ENCODE peak calls at places on chromosomes 6 and 20, in five cellular contexts. X, C, I, Z and J are unnamed samples.

GRCh38 chr6:165985281-165985925 is 182.2 kb downstream of the TBXT start:
- DNase-seq in I (no peak), C (no peak), Z (no peak), X (no peak), J (no peak)

GRCh38 chr6:43869091-43869710 is 99.2 kb downstream of the VEGFA start:
- DNase-seq in X (no peak), Z (no peak), I (no peak), C (no peak), J (no peak)

GRCh38 chr6:101401792-101402617 is 8.5 kb downstream of the GRIK2 start:
- DNase-seq in C (no peak), X (no peak), I (peak), Z (no peak), J (no peak)

GRCh38 chr20:43662943-43663655 is 3.8 kb upstream of the MYBL2 start:
- DNase-seq in Z (peak), X (no peak), I (no peak), C (no peak), J (no peak)

GRCh38 chr6:74651948-74652347 is 553.9 kb downstream of the COL12A1 start:
- DNase-seq in X (no peak), Z (no peak), I (no peak), C (peak), J (peak)

GRCh38 chr6:101117397-101118185 is 236.5 kb upstream of the ASCC3 start:
- DNase-seq in I (peak), C (no peak), X (no peak), Z (peak), J (no peak)

GRCh38 chr20:11432407-11432806 is 485.3 kb upstream of the BTBD3 start:
- DNase-seq in Z (no peak), C (peak), I (no peak), X (no peak), J (no peak)

GRCh38 chr6:155377061-155377460 is 62.8 kb upstream of the TFB1M start:
- DNase-seq in C (peak), Z (peak), X (no peak), I (no peak), J (peak)

GRCh38 chr6:106746660-106747059 is 117.3 kb downstream of the QRSL1 start:
- DNase-seq in X (no peak), C (peak), Z (peak), I (peak), J (no peak)

GRCh38 chr20:50512323-50512722 is 2.1 kb downstream of the PTPN1 start:
- DNase-seq in X (no peak), C (no peak), I (no peak), Z (no peak), J (no peak)

GRCh38 chr6:164109770-164110140 is 695.2 kb downstream of the QKI start:
- DNase-seq in I (no peak), Z (no peak), C (no peak), X (no peak), J (no peak)

GRCh38 chr20:5654557-5654956 is 95.6 kb upstream of the SHLD1 start:
- DNase-seq in X (no peak), I (no peak), C (peak), Z (peak), J (no peak)

GRCh38 chr6:12185081-12185673 is 105.0 kb upstream of the EDN1 start:
- DNase-seq in Z (no peak), X (no peak), I (no peak), C (no peak), J (no peak)

GRCh38 chr6:9126845-9127560 is 691.7 kb upstream of the SLC35B3 start:
- DNase-seq in Z (peak), C (peak), I (no peak), X (no peak), J (no peak)

GRCh38 chr6:41635365-41635764 is 2.9 kb upstream of the MDFI start:
- DNase-seq in Z (no peak), I (no peak), C (no peak), X (no peak), J (no peak)

GRCh38 chr6:39956951-39957350 is 22.7 kb upstream of the MOCS1 start:
- DNase-seq in X (no peak), Z (no peak), C (no peak), I (no peak), J (no peak)

GRCh38 chr6:168388641-168389633 is 52.0 kb upstream of the SMOC2 start:
- DNase-seq in X (no peak), Z (peak), I (no peak), C (no peak), J (no peak)

GRCh38 chr6:157459327-157459726 is 78.3 kb downstream of the ZDHHC14 start:
- DNase-seq in Z (no peak), I (no peak), X (no peak), C (no peak), J (no peak)

GRCh38 chr6:151109361-151109760 is 130.4 kb upstream of the AKAP12 start:
- DNase-seq in Z (no peak), I (no peak), C (peak), X (no peak), J (no peak)

GRCh38 chr20:2042400-2042799 is 48.5 kb upstream of the PDYN start:
- DNase-seq in Z (no peak), C (peak), X (no peak), I (no peak), J (peak)

GRCh38 chr20:17488916-17489600 is 42.1 kb downstream of the BFSP1 start:
- DNase-seq in C (no peak), X (no peak), Z (no peak), I (no peak), J (no peak)

GRCh38 chr6:87151786-87152527 is 3.4 kb upstream of the ZNF292 start:
- DNase-seq in Z (no peak), C (peak), X (peak), I (peak), J (no peak)

GRCh38 chr6:33958208-33958862 is 154.5 kb upstream of the MLN start:
- DNase-seq in C (no peak), X (no peak), I (peak), Z (no peak), J (no peak)

GRCh38 chr20:36401336-36401735 is 95.2 kb downstream of the DLGAP4 start:
- DNase-seq in C (no peak), I (no peak), Z (no peak), X (no peak), J (no peak)

GRCh38 chr20:2599265-2600060 is 53.0 kb upstream of the NOP56 start:
- DNase-seq in C (no peak), X (no peak), Z (no peak), I (peak), J (no peak)

GRCh38 chr20:62648318-62648995 is 6.2 kb downstream of the SLCO4A1 start:
- DNase-seq in X (no peak), I (no peak), Z (no peak), C (no peak), J (no peak)

GRCh38 chr6:147205690-147206600 is 1.7 kb downstream of the STXBP5 start:
- DNase-seq in X (no peak), Z (peak), C (peak), I (no peak), J (no peak)

GRCh38 chr6:692356-692851 is 535 bp downstream of the EXOC2 start:
- DNase-seq in C (no peak), Z (peak), I (peak), X (peak), J (no peak)

GRCh38 chr20:51447097-51447764 is 95.3 kb downstream of the NFATC2 start:
- DNase-seq in I (no peak), C (peak), X (no peak), Z (peak), J (peak)

GRCh38 chr20:63212393-63212730 is 3.6 kb downstream of the YTHDF1 start:
- DNase-seq in C (no peak), Z (no peak), X (no peak), I (no peak), J (no peak)

GRCh38 chr6:145562771-145563615 is 172.3 kb downstream of the EPM2A start:
- DNase-seq in X (no peak), Z (no peak), C (no peak), I (no peak), J (no peak)

GRCh38 chr6:110593637-110594036 is 117.2 kb upstream of the SLC22A16 start:
- DNase-seq in C (no peak), Z (no peak), X (no peak), I (no peak), J (no peak)

GRCh38 chr6:170177383-170178265 is 113.3 kb downstream of the DLL1 start:
- DNase-seq in C (no peak), I (no peak), X (no peak), Z (no peak), J (no peak)

GRCh38 chr6:70310063-70310694 is 7.3 kb upstream of the COL9A1 start:
- DNase-seq in C (peak), I (peak), Z (peak), X (peak), J (no peak)

GRCh38 chr6:105300090-105300489 is 102.8 kb downstream of the PREP start:
- DNase-seq in Z (no peak), I (no peak), C (peak), X (no peak), J (no peak)

GRCh38 chr6:27478706-27479318 is 5.9 kb upstream of the ZNF184 start:
- DNase-seq in Z (peak), X (peak), I (peak), C (peak), J (peak)

GRCh38 chr20:38426006-38426405 is 9.1 kb downstream of the SNHG17 start:
- DNase-seq in X (no peak), I (no peak), Z (peak), C (peak), J (peak)

GRCh38 chr6:11188161-11188915 is 44.1 kb downstream of the NEDD9 start:
- DNase-seq in C (no peak), X (no peak), I (no peak), Z (peak), J (no peak)

GRCh38 chr6:131787079-131787478 is 20.7 kb upstream of the ENPP1 start:
- DNase-seq in C (peak), I (no peak), X (no peak), Z (no peak), J (no peak)
- TF ChIP-seq CTCF in C (no peak), I (no peak), X (no peak), Z (no peak), J (no peak)

DNA sequence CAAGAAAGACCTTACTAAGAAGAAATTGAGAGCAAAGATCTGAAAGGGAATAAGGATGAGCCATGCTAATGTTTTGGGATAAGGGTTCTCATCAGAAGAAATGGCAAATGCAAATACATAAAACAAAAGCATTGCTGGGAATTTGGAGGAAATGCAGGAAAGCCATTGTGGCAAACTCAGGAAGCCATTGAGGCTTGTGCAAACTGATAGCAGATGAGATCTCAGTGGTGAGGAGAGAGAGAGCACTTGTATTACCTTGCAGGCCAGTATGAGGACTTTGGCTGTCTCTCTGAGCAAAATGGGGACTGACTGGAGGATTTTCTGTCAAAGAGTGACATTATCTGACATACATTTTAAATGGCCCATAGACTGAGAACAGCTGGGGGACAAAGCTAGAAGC is 103.0 kb downstream of the ADGRB3 start:
- DNase-seq in X (no peak), I (no peak), Z (no peak), C (no peak), J (no peak)
- TF ChIP-seq CTCF in X (no peak), I (no peak), Z (no peak), C (no peak), J (no peak)

GRCh38 chr20:3890410-3890751 is 1.2 kb downstream of the PANK2 start:
- DNase-seq in I (peak), X (no peak), Z (no peak), C (peak), J (no peak)

GRCh38 chr20:3887870-3888614 is 1.1 kb upstream of the PANK2 start:
- DNase-seq in I (no peak), X (no peak), C (peak), Z (peak), J (no peak)

GRCh38 chr20:3890999-3891929 is 2.1 kb downstream of the PANK2 start:
- DNase-seq in Z (no peak), X (no peak), C (no peak), I (no peak), J (no peak)

GRCh38 chr20:3889489-3890409 is 562 bp downstream of the PANK2 start:
- DNase-seq in Z (peak), C (no peak), I (peak), X (peak), J (no peak)

DNA sequence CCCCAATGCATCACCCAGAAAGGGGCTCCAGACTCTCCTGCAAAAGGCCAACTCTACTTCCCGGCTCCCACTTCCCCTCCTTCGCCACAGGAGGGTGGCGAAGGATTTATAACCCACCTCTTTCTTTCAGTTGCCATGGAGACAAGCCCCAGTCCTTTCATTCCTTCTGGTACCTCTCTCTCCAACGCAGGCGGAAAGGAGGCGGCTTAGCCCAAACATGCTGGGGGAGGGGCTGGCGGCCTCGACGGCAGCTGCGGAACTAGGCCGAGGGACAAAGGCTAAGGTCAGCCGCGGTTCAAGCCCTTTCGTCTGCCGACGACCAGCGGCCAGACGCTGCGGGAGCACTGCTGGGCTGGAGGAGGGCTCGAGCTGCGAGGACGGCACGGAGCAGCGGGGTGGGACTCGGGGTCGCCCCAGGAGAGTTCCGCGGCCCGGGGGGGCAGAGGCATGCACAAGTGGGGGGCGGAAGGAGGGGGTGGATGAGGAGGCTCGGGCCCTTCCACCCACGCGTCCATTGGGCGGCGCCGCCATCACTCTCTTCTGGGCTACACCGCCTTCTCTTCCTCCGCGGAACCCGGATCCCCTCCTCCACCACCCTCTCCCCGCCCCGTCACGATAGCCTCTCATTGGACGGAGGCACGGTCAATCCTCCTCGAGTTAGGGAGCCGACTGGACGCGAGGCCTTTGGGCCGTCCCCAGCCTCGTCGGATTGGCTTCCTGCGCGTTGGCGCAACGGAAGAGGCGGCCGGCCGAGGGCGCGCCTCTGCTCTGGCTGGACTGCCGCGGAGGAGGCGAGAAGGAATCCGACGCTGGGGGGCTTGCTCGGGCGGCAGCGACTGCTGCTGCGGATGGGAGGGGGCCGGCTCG is at the start of gene PANK2:
- DNase-seq in C (peak), I (peak), Z (peak), X (peak), J (peak)
- TF ChIP-seq CTCF in C (peak), I (peak), Z (peak), X (peak), J (peak)

GRCh38 chr6:137692806-137693205 is 174.3 kb upstream of the TNFAIP3 start:
- DNase-seq in I (no peak), X (no peak), Z (peak), C (no peak), J (no peak)

GRCh38 chr6:137690029-137690428 is 177.0 kb upstream of the TNFAIP3 start:
- DNase-seq in X (no peak), Z (no peak), I (no peak), C (no peak), J (no peak)

GRCh38 chr6:137692308-137692707 is 174.8 kb upstream of the TNFAIP3 start:
- DNase-seq in I (no peak), Z (no peak), C (no peak), X (no peak), J (no peak)

GRCh38 chr6:137689377-137689776 is 177.7 kb upstream of the TNFAIP3 start:
- DNase-seq in I (no peak), X (no peak), C (no peak), Z (no peak), J (no peak)

GRCh38 chr6:137690721-137691120 is 176.3 kb upstream of the TNFAIP3 start:
- DNase-seq in Z (no peak), C (no peak), X (no peak), I (no peak), J (no peak)
- TF ChIP-seq CTCF in Z (no peak), C (no peak), X (no peak), I (no peak), J (no peak)